ENCODE peak calls at places on chromosome 13, in ten cellular contexts. B, A, S, G, R, F, P, D, M and K are unnamed samples. For H3K9me2, the result is how much of the 10 kb centered on the place peaks cover.

GRCh38 chr13:21546372-21546771 is 57.6 kb downstream of the MICU2 start:
- DNase-seq in G (no peak), B (no peak), R (no peak), D (no peak), F (no peak), P (no peak), M (no peak), A (no peak), S (no peak), K (peak)

GRCh38 chr13:94480672-94481145 is 1.2 kb upstream of the DCT start:
- DNase-seq in P (no peak), A (peak), M (no peak), F (no peak), G (no peak), B (no peak), R (no peak), S (no peak), D (no peak), K (peak)

GRCh38 chr13:46844431-46844830 is 47.5 kb upstream of the ESD start:
- DNase-seq in B (no peak), P (no peak), S (no peak), F (no peak), A (no peak), G (no peak), R (no peak), M (peak), D (no peak), K (no peak)

GRCh38 chr13:111943229-111943795 is 123.6 kb upstream of the SOX1 start:
- DNase-seq in B (no peak), G (no peak), P (no peak), M (no peak), D (no peak), S (no peak), A (no peak), R (no peak), F (no peak), K (no peak)

GRCh38 chr13:52452470-52452869 is 2.0 kb upstream of the VPS36 start:
- DNase-seq in R (no peak), F (no peak), D (no peak), P (no peak), S (no peak), B (no peak), G (no peak), A (no peak), M (no peak), K (no peak)

GRCh38 chr13:57629821-57630235 is 1.7 kb upstream of the PCDH17 start:
- DNase-seq in R (no peak), B (no peak), S (no peak), A (peak), D (peak), M (peak), P (no peak), F (peak), G (no peak), K (peak)

GRCh38 chr13:48539550-48539949 is 6.7 kb upstream of the RCBTB2 start:
- DNase-seq in R (no peak), M (no peak), S (no peak), D (no peak), G (no peak), A (no peak), F (no peak), B (no peak), P (no peak), K (peak)

GRCh38 chr13:37701972-37702371 is 103.4 kb upstream of the POSTN start:
- DNase-seq in R (no peak), B (no peak), S (no peak), D (no peak), M (peak), F (no peak), A (peak), G (no peak), P (no peak), K (peak)

GRCh38 chr13:32175307-32175706 is 139.9 kb downstream of the ZAR1L start:
- DNase-seq in S (no peak), M (no peak), A (no peak), R (no peak), F (no peak), P (no peak), B (no peak), G (no peak), D (no peak), K (no peak)

GRCh38 chr13:29429496-29429895 is 166.0 kb downstream of the SLC7A1 start:
- DNase-seq in B (no peak), R (no peak), F (no peak), P (no peak), A (no peak), M (no peak), D (no peak), G (no peak), S (no peak), K (peak)

GRCh38 chr13:39676315-39676876 is 20.9 kb downstream of the COG6 start:
- DNase-seq in M (peak), R (peak), A (peak), G (peak), F (peak), B (peak), D (peak), P (peak), S (no peak), K (peak)

GRCh38 chr13:96947343-96947910 is 46.8 kb downstream of the OXGR1 start:
- DNase-seq in M (no peak), B (no peak), D (no peak), G (no peak), A (no peak), P (no peak), F (no peak), S (no peak), R (no peak), K (no peak)
- H3K9me2 ChIP-seq in M (under half), B (under half), D (under half), G (under half), A (under half), P (under half), F (under half), S (under half), R (under half), K (under half)

GRCh38 chr13:45678282-45678681 is 23.8 kb upstream of the CBY2 start:
- DNase-seq in G (no peak), F (peak), R (no peak), M (peak), A (no peak), B (no peak), S (no peak), P (no peak), D (no peak), K (no peak)
- H3K4me3 ChIP-seq in G (no peak), F (no peak), R (no peak), M (no peak), A (no peak), B (no peak), S (no peak), P (no peak), D (no peak), K (no peak)

GRCh38 chr13:51093574-51093973 is 17.5 kb downstream of the C13orf42 start:
- DNase-seq in B (no peak), G (no peak), R (no peak), A (no peak), M (peak), S (no peak), P (no peak), F (no peak), D (no peak), K (no peak)
- H3K4me2 ChIP-seq in B (no peak), G (no peak), R (no peak), A (no peak), M (no peak), S (no peak), P (no peak), F (no peak), D (no peak), K (no peak)

DNA sequence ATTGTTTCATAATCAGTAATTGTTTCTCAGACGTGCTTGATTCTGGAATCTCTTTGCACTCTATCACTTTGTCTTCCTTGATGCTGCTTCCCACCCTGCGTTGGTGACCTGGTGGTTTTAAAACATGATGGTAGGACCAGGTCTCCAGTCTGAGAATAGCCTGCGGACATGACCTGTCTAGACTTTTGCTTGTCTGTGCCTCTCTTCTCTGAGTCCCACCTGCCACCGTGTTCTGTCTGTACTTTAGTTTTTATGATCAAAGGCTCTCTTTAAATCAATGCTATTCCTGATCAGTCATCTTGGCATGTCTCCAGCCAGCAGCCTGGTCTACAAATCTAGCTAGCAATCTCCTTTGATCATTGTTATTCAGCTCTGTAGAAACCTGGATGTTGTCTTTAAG is 933.9 kb downstream of the DIAPH3 start:
- DNase-seq in R (no peak), G (no peak), B (no peak), S (no peak), F (no peak), D (no peak), P (no peak), A (no peak), M (no peak), K (no peak)
- H3K9me2 ChIP-seq in R (under half), G (under half), B (under half), S (under half), F (under half), D (under half), P (under half), A (under half), M (under half), K (under half)